ENCODE peak calls at places on chromosomes 12 and 14, in four cellular contexts. J, X, Z and U are unnamed samples.

GRCh38 chr14:76810953-76811400 is 1.7 kb downstream of the ANGEL1 start:
- DNase-seq in J (peak; percentile 35), X (no peak), Z (no peak), U (no peak)

GRCh38 chr12:57896437-57897201 is 44.7 kb upstream of the ATP23 start:
- DNase-seq in J (peak; percentile 83), X (no peak), Z (peak; percentile 90), U (peak; percentile 84)

GRCh38 chr14:96098309-96098998 is 59.3 kb downstream of the C14orf132 start:
- DNase-seq in J (peak; percentile 51), X (no peak), Z (no peak), U (no peak)

GRCh38 chr12:6792522-6793201 is 3.3 kb downstream of the CD4 start:
- DNase-seq in J (no peak), X (no peak), Z (no peak), U (peak; percentile 38)

GRCh38 chr12:44002607-44003006 is 166.7 kb downstream of the TMEM117 start:
- DNase-seq in J (no peak), X (no peak), Z (no peak), U (no peak)

GRCh38 chr12:91180577-91180976 is 2.0 kb downstream of the DCN start:
- DNase-seq in J (no peak), X (no peak), Z (no peak), U (no peak)

GRCh38 chr12:69929531-69929930 is 104.5 kb downstream of the MYRFL start:
- DNase-seq in J (no peak), X (no peak), Z (no peak), U (no peak)

GRCh38 chr12:57518176-57518919 is 2.0 kb downstream of the DDIT3 start:
- DNase-seq in J (no peak), X (no peak), Z (no peak), U (no peak)

GRCh38 chr14:77580477-77580876 is 36.0 kb downstream of the SPTLC2 start:
- DNase-seq in J (no peak), X (no peak), Z (no peak), U (no peak)

GRCh38 chr14:94295360-94296180 is 2.5 kb upstream of the SERPINA10 start:
- DNase-seq in J (no peak), X (no peak), Z (no peak), U (no peak)

GRCh38 chr12:20443792-20444191 is 75.5 kb downstream of the PDE3A start:
- DNase-seq in J (no peak), X (no peak), Z (no peak), U (no peak)

GRCh38 chr14:92494512-92494911 is 19.1 kb upstream of the RIN3 start:
- DNase-seq in J (no peak), X (no peak), Z (no peak), U (no peak)

GRCh38 chr14:19800282-19801117 is 3.1 kb upstream of the OR4N2 start:
- DNase-seq in J (no peak), X (no peak), Z (peak; percentile 46), U (no peak)

GRCh38 chr12:108482717-108483212 is 32.3 kb upstream of the FICD start:
- DNase-seq in J (no peak), X (no peak), Z (no peak), U (no peak)

GRCh38 chr12:91104812-91105466 is 6.4 kb downstream of the LUM start:
- DNase-seq in J (no peak), X (no peak), Z (no peak), U (no peak)

GRCh38 chr14:23066855-23067744 is 9.8 kb upstream of the CDH24 start:
- DNase-seq in J (no peak), X (no peak), Z (peak; percentile 34), U (no peak)

GRCh38 chr14:91300957-91301356 is 56.5 kb upstream of the GPR68 start:
- DNase-seq in J (no peak), X (no peak), Z (no peak), U (no peak)

GRCh38 chr12:65882504-65882903 is 58.2 kb downstream of the HMGA2 start:
- DNase-seq in J (no peak), X (no peak), Z (no peak), U (no peak)

GRCh38 chr12:5796171-5797091 is 148.6 kb downstream of the ANO2 start:
- DNase-seq in J (peak; percentile 26), X (no peak), Z (peak; percentile 84), U (peak; percentile 50)

GRCh38 chr12:69024413-69024812 is 91.4 kb upstream of the CPM start:
- DNase-seq in J (peak; percentile 84), X (no peak), Z (no peak), U (no peak)

GRCh38 chr14:61628192-61628591 is 67.1 kb upstream of the HIF1A start:
- DNase-seq in J (no peak), X (no peak), Z (no peak), U (no peak)

GRCh38 chr12:59657266-59657665 is 61.4 kb downstream of the SLC16A7 start:
- DNase-seq in J (no peak), X (no peak), Z (no peak), U (no peak)

GRCh38 chr12:57477710-57478681 is 1.7 kb downstream of the ARHGAP9 start:
- DNase-seq in J (no peak), X (peak; percentile 59), Z (no peak), U (no peak)

GRCh38 chr12:47903927-47904646 is 707 bp downstream of the VDR start:
- DNase-seq in J (peak; percentile 82), X (peak; percentile 39), Z (no peak), U (peak; percentile 32)

GRCh38 chr12:79776111-79776510 is 85.3 kb upstream of the PAWR start:
- DNase-seq in J (no peak), X (no peak), Z (no peak), U (no peak)

GRCh38 chr14:103207404-103208072 is 84.3 kb downstream of the TNFAIP2 start:
- DNase-seq in J (no peak), X (no peak), Z (peak; percentile 91), U (peak; percentile 49)
- H3K27ac ChIP-seq in J (peak overlapping the region; percentile 66), X (no peak overlapping the region), Z (peak overlapping the region; percentile 68), U (peak overlapping the region; percentile 83)

GRCh38 chr14:101929946-101930345 is 34.4 kb upstream of the DYNC1H1 start:
- DNase-seq in J (no peak), X (no peak), Z (no peak), U (no peak)

GRCh38 chr14:101929096-101929495 is 35.3 kb upstream of the DYNC1H1 start:
- DNase-seq in J (no peak), X (no peak), Z (no peak), U (no peak)

GRCh38 chr14:101926620-101927019 is 37.8 kb upstream of the DYNC1H1 start:
- DNase-seq in J (no peak), X (no peak), Z (no peak), U (no peak)

GRCh38 chr14:101927859-101928258 is 36.5 kb upstream of the DYNC1H1 start:
- DNase-seq in J (peak; percentile 61), X (no peak), Z (peak; percentile 89), U (peak; percentile 91)

DNA sequence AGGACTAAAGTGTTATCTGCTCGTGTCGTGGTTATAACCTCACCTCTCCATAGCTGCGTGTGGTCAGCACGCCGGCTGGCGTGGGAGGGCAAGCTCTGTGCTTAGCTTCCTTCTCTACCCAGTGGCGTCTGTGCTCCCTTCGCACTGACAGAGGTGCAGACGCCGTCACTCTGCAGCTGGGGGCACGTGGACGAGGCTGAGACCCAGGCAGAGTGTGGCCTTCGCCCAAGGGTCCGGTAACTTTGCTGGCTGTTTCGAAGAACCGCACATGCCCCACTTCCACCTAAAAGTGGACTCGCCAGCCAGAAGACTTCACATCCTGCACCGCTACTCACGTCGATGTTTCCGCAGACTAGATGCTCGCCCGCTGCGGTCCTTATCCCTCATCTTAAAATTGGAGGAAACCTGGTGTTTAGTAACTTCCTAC is 35.9 kb upstream of the DYNC1H1 start:
- DNase-seq in J (no peak), X (no peak), Z (peak; percentile 84), U (no peak)
- H3K4me3 ChIP-seq in J (no peak overlapping the region), X (no peak overlapping the region), Z (no peak overlapping the region), U (no peak overlapping the region)

GRCh38 chr12:104571328-104571727 is 114.6 kb downstream of the CHST11 start:
- DNase-seq in J (no peak), X (no peak), Z (no peak), U (no peak)

GRCh38 chr12:104567832-104568490 is 111.2 kb downstream of the CHST11 start:
- DNase-seq in J (no peak), X (no peak), Z (no peak), U (no peak)

GRCh38 chr12:104570174-104570907 is 113.6 kb downstream of the CHST11 start:
- DNase-seq in J (no peak), X (no peak), Z (no peak), U (no peak)

GRCh38 chr12:104568881-104569280 is 112.1 kb downstream of the CHST11 start:
- DNase-seq in J (no peak), X (no peak), Z (no peak), U (no peak)

GRCh38 chr12:104569348-104570173 is 112.8 kb downstream of the CHST11 start:
- DNase-seq in J (peak; percentile 22), X (peak; percentile 45), Z (no peak), U (no peak)
- H3K27ac ChIP-seq in J (no peak overlapping the region), X (peak overlapping the region; percentile 33), Z (no peak overlapping the region), U (no peak overlapping the region)

DNA sequence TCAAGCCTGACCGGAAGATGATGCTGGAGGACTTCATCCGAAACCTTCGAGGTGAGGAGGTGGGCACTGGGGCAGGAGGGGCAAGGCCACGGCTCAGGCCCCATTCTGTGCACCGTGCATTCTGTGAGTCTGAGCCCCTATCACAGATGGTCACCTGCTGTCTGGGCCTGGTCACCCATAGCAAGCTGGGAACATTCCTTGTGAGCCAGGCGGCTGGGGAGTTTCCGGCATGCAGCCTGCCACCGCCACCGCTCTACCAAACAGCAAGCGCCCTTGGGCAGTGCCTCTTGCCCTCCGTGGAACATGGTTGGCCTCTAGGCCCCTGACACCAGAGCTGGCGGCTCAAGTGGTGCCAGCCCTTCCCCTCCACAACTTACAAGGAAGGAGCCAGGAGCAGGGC is 56.3 kb downstream of the SLC6A12 start:
- DNase-seq in J (no peak), X (no peak), Z (no peak), U (no peak)
- H3K4me3 ChIP-seq in J (no peak overlapping the region), X (no peak overlapping the region), Z (no peak overlapping the region), U (no peak overlapping the region)

GRCh38 chr12:127594351-127594970 is 672.5 kb upstream of the TMEM132C start:
- DNase-seq in J (no peak), X (no peak), Z (no peak), U (no peak)
- H3K27ac ChIP-seq in J (no peak overlapping the region), X (no peak overlapping the region), Z (no peak overlapping the region), U (no peak overlapping the region)

GRCh38 chr12:11777962-11778361 is 128.5 kb downstream of the ETV6 start:
- DNase-seq in J (no peak), X (no peak), Z (peak; percentile 30), U (no peak)

GRCh38 chr12:11782914-11783420 is 133.5 kb downstream of the ETV6 start:
- DNase-seq in J (no peak), X (no peak), Z (no peak), U (no peak)

GRCh38 chr12:11778703-11779102 is 129.2 kb downstream of the ETV6 start:
- DNase-seq in J (no peak), X (no peak), Z (no peak), U (no peak)

GRCh38 chr12:11780521-11781101 is 131.1 kb downstream of the ETV6 start:
- DNase-seq in J (no peak), X (no peak), Z (no peak), U (no peak)

DNA sequence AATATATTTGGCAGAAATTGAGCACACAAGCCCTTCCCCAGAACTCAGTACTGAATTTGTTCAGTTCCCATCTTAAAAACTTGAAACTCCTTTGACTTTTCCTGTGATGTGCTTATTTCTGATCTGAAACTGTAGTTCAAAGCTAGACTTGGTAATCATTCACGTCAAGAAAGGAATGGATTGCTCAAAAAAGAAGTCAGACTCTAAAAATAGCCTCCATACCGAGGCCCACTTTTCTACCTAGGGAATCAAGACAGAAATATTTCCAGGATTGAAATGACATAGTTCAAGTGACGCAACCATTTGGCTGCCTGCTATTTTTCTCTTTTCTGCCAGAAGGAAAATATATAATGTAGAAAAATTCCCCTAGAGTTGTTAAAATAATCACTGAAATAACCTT is 129.8 kb downstream of the ETV6 start:
- DNase-seq in J (no peak), X (no peak), Z (no peak), U (no peak)
- H3K4me3 ChIP-seq in J (no peak overlapping the region), X (no peak overlapping the region), Z (no peak overlapping the region), U (no peak overlapping the region)